ENCODE peak calls at places on chromosomes 1 and 21, in seven cellular contexts. T, J, V, U, L, N and I are unnamed samples.

GRCh38 chr1:191804311-191804710 is 354.0 kb upstream of the RGS18 start:
- DNase-seq in T (no peak), J (no peak), V (no peak), U (no peak), L (no peak), N (no peak), I (no peak)

GRCh38 chr1:167520711-167521206 is 2.4 kb upstream of the CD247 start:
- DNase-seq in T (no peak), J (no peak), V (no peak), U (no peak), L (no peak), N (no peak), I (no peak)

GRCh38 chr1:29096255-29096896 is 27.3 kb downstream of the TMEM200B start:
- DNase-seq in T (no peak), J (no peak), V (no peak), U (no peak), L (no peak), N (no peak), I (no peak)

GRCh38 chr21:15444118-15444960 is 285.4 kb upstream of the USP25 start:
- DNase-seq in T (no peak), J (no peak), V (no peak), U (no peak), L (no peak), N (peak; percentile 74), I (peak; percentile 69)

GRCh38 chr1:163737261-163737660 is 415.5 kb downstream of the NUF2 start:
- DNase-seq in T (no peak), J (no peak), V (no peak), U (no peak), L (no peak), N (no peak), I (no peak)

GRCh38 chr21:43884861-43885370 is 19.9 kb downstream of the AGPAT3 start:
- DNase-seq in T (no peak), J (no peak), V (no peak), U (no peak), L (no peak), N (peak; percentile 85), I (no peak)

GRCh38 chr1:59410457-59410856 is 113.6 kb downstream of the FGGY start:
- DNase-seq in T (no peak), J (no peak), V (no peak), U (no peak), L (no peak), N (no peak), I (no peak)

GRCh38 chr1:153100241-153100640 is 5.9 kb upstream of the SPRR2E start:
- DNase-seq in T (no peak), J (no peak), V (no peak), U (no peak), L (peak; percentile 81), N (no peak), I (no peak)

GRCh38 chr1:45543599-45544417 is 6.8 kb upstream of the AKR1A1 start:
- DNase-seq in T (peak; percentile 70), J (peak; percentile 74), V (peak; percentile 70), U (peak; percentile 78), L (no peak), N (peak; percentile 79), I (no peak)

GRCh38 chr1:14476170-14476955 is 122.1 kb upstream of the KAZN start:
- DNase-seq in T (no peak), J (no peak), V (no peak), U (no peak), L (no peak), N (no peak), I (no peak)

GRCh38 chr1:103525114-103525606 is 339 bp upstream of the RNPC3 start:
- DNase-seq in T (peak; percentile 11), J (no peak), V (no peak), U (no peak), L (no peak), N (peak; percentile 52), I (no peak)

GRCh38 chr21:42040411-42041180 is 30.4 kb upstream of the ZBTB21 start:
- DNase-seq in T (no peak), J (no peak), V (peak; percentile 40), U (peak; percentile 46), L (peak; percentile 79), N (no peak), I (no peak)

GRCh38 chr1:89897347-89898133 is 76.7 kb downstream of the LRRC8D start:
- DNase-seq in T (no peak), J (no peak), V (no peak), U (no peak), L (no peak), N (no peak), I (no peak)

GRCh38 chr21:42350899-42351543 is at the start of gene TFF2:
- DNase-seq in T (no peak), J (no peak), V (no peak), U (no peak), L (no peak), N (no peak), I (peak; percentile 37)

GRCh38 chr21:17387030-17387617 is 125.7 kb upstream of the CXADR start:
- DNase-seq in T (peak; percentile 48), J (no peak), V (peak; percentile 47), U (peak; percentile 24), L (peak; percentile 51), N (peak; percentile 60), I (peak; percentile 72)

GRCh38 chr1:221381858-221382623 is 359.8 kb downstream of the DUSP10 start:
- DNase-seq in T (no peak), J (no peak), V (no peak), U (no peak), L (no peak), N (no peak), I (no peak)

GRCh38 chr21:44736291-44737004 is 25.1 kb upstream of the TSPEAR start:
- DNase-seq in T (no peak), J (peak; percentile 38), V (no peak), U (no peak), L (no peak), N (no peak), I (no peak)

GRCh38 chr1:181655756-181656155 is 172.4 kb downstream of the CACNA1E start:
- DNase-seq in T (no peak), J (no peak), V (no peak), U (no peak), L (no peak), N (no peak), I (no peak)

GRCh38 chr21:41952568-41953248 is 1.1 kb downstream of the C2CD2 start:
- DNase-seq in T (no peak), J (no peak), V (no peak), U (no peak), L (no peak), N (peak; percentile 61), I (no peak)

GRCh38 chr1:59828160-59828559 is 13.4 kb downstream of the HOOK1 start:
- DNase-seq in T (no peak), J (no peak), V (no peak), U (no peak), L (no peak), N (no peak), I (no peak)

GRCh38 chr21:38908537-38908936 is 102.8 kb downstream of the ETS2 start:
- DNase-seq in T (no peak), J (peak; percentile 61), V (no peak), U (no peak), L (no peak), N (no peak), I (no peak)
- H3K4me1 ChIP-seq in T (no peaks in the 10 kb centered on the region), J (peaks cover 83% of the 10 kb centered on the region), V (peaks cover 60% of the 10 kb centered on the region), U (peaks cover 76% of the 10 kb centered on the region), L (peaks cover 38% of the 10 kb centered on the region), N (peaks cover 17% of the 10 kb centered on the region), I (peaks cover 24% of the 10 kb centered on the region)

DNA sequence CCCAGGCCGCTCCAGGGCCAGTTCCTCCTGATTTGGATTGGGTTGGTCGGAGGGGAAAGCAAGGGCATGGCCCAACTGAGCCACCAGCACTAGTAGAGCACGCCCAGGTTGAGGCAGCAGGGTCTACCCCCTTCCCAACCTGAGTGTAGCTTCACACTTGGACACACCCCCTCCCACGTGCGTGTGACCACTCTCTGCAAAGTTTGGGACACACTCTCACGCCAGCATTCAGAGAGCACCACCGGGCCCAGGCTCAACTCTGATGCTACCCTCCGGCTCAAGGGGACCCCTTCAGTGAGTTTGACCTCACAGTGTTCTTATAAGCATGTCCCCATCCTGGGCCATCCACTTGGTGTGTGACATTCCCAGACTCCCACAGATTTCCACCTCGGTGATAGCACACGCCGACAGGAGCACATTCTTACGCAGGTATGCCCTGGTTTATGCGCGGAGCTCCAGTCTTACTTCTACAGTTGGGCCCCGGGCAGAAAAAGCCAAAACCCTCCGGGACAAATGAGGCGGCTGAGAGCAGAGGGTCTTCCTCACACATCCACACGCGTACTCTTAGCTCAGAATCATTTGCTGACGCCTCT is 3.0 kb upstream of the DMRTA2 start:
- DNase-seq in T (no peak), J (no peak), V (no peak), U (no peak), L (no peak), N (no peak), I (no peak)
- H3K27me3 ChIP-seq in T (peaks cover 32% of the 10 kb centered on the region), J (peaks cover 100% of the 10 kb centered on the region), V (peaks cover 75% of the 10 kb centered on the region), U (peaks cover 99% of the 10 kb centered on the region), L (no peaks in the 10 kb centered on the region), N (peaks cover 97% of the 10 kb centered on the region), I (peaks cover 3% of the 10 kb centered on the region)

GRCh38 chr1:178382372-178382771 is 114.4 kb downstream of the CLEC20A start:
- DNase-seq in T (no peak), J (no peak), V (no peak), U (no peak), L (no peak), N (no peak), I (no peak)

GRCh38 chr1:178374016-178374415 is 122.7 kb downstream of the CLEC20A start:
- DNase-seq in T (no peak), J (no peak), V (no peak), U (no peak), L (no peak), N (no peak), I (no peak)

GRCh38 chr1:178385662-178386061 is 111.1 kb downstream of the CLEC20A start:
- DNase-seq in T (no peak), J (no peak), V (no peak), U (no peak), L (no peak), N (no peak), I (no peak)

GRCh38 chr1:178376008-178376407 is 120.8 kb downstream of the CLEC20A start:
- DNase-seq in T (no peak), J (no peak), V (no peak), U (no peak), L (no peak), N (no peak), I (no peak)

DNA sequence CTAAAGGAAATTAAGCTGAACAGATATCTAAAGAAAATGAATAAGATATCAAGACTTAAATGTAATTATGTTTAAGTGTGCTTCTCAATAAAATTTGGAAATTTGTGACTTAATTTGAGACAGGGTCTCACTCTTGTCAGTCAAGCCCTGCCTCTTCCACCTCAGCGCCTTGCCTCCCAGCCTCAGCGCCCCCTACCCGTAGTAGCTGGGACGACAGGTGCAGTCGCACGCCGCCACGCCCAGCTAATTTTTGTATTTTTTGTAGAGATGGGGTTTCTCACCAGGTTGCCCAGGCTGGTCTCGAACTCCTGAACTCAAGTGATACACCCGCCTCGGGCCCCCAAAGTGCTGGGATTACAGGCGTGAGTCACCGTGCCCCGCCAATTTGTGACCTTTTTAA is 117.0 kb downstream of the CLEC20A start:
- DNase-seq in T (no peak), J (no peak), V (no peak), U (no peak), L (no peak), N (no peak), I (peak; percentile 44)
- TF ChIP-seq CTCF in T (no peak), J (no peak), V (peak; percentile 6), U (no peak), L (peak; percentile 60), N (no peak), I (peak; percentile 50)

DNA sequence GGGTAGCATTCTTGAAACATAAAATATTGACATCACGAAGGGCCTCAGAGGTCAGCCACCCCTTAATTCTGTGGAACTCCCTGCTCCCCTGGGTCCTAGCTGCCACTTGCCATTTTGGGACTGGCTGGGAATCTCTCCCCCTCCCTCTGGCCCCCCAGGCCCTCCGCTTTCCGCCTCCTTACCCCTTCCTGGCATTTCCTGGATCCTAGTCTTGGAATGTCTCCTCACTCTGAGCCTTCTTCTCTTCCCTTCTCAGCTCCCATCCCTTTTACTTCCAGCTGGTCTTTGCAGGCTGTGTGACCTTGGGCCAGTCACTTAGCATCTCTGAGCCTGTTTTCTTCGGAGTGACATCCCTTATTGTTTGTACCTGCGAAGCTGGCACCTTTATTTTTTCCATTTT is 4.5 kb downstream of the PADI1 start:
- DNase-seq in T (no peak), J (no peak), V (no peak), U (no peak), L (no peak), N (no peak), I (no peak)
- H3K4me1 ChIP-seq in T (peaks cover 41% of the 10 kb centered on the region), J (peaks cover 5% of the 10 kb centered on the region), V (peaks cover 24% of the 10 kb centered on the region), U (no peaks in the 10 kb centered on the region), L (peaks cover 23% of the 10 kb centered on the region), N (no peaks in the 10 kb centered on the region), I (no peaks in the 10 kb centered on the region)